ENCODE peak calls at places on chromosome 19, in six cellular contexts. Q is fibroblast of lung; I is heart right ventricle; P is AG04450; L is mesenchymal stem cell; T is CD4-positive, alpha-beta memory T cell. M is an unnamed sample.
A peak's percentile ranks its signal among the peaks of the same experiment; 100 is the strongest.

GRCh38 chr19:34994643-34995471 is 5.3 kb upstream of the GRAMD1A start:
- DNase-seq in Q (no peak), I (peak; percentile 56), P (no peak), L (no peak), T (no peak), M (peak; percentile 50)

GRCh38 chr19:32287811-32288227 is 57.6 kb upstream of the ZNF507 start:
- DNase-seq in Q (peak; percentile 8), I (peak; percentile 58), P (peak; percentile 10), L (peak; percentile 53), T (no peak), M (peak; percentile 45)

GRCh38 chr19:18921593-18921992 is 2.1 kb downstream of the DDX49 start:
- DNase-seq in Q (no peak), I (no peak), P (no peak), L (no peak), T (no peak), M (no peak)

GRCh38 chr19:58473775-58474174 is 2.4 kb upstream of the ZNF446 start:
- DNase-seq in Q (no peak), I (no peak), P (no peak), L (no peak), T (no peak), M (no peak)

GRCh38 chr19:13427273-13428051 is 78.8 kb downstream of the CACNA1A start:
- DNase-seq in Q (no peak), I (no peak), P (no peak), L (no peak), T (no peak), M (no peak)

GRCh38 chr19:32208060-32208459 is 137.3 kb upstream of the ZNF507 start:
- DNase-seq in Q (no peak), I (no peak), P (no peak), L (no peak), T (no peak), M (no peak)

GRCh38 chr19:16327501-16327900 is 2.9 kb downstream of the KLF2 start:
- DNase-seq in Q (no peak), I (no peak), P (no peak), L (no peak), T (no peak), M (no peak)

GRCh38 chr19:14440049-14440448 is 6.9 kb downstream of the PKN1 start:
- DNase-seq in Q (no peak), I (peak; percentile 72), P (no peak), L (no peak), T (peak; percentile 77), M (no peak)

GRCh38 chr19:4094761-4095487 is 28.2 kb upstream of the ZBTB7A start:
- DNase-seq in Q (no peak), I (no peak), P (no peak), L (no peak), T (no peak), M (no peak)

GRCh38 chr19:13120817-13121216 is 2.8 kb downstream of the NACC1 start:
- DNase-seq in Q (peak; percentile 75), I (no peak), P (no peak), L (peak; percentile 46), T (no peak), M (no peak)

GRCh38 chr19:1232652-1233360 is 5.0 kb downstream of the CBARP start:
- DNase-seq in Q (peak; percentile 64), I (no peak), P (no peak), L (peak; percentile 78), T (no peak), M (no peak)

GRCh38 chr19:29040951-29041350 is 172.0 kb downstream of the UQCRFS1 start:
- DNase-seq in Q (no peak), I (no peak), P (no peak), L (no peak), T (no peak), M (no peak)
- H3K27me3 ChIP-seq in Q (no peaks in the 10 kb centered on the region), I (peaks cover 13% of the 10 kb centered on the region), P (no peaks in the 10 kb centered on the region), L (no peaks in the 10 kb centered on the region), T (no peaks in the 10 kb centered on the region), M (no peaks in the 10 kb centered on the region)

GRCh38 chr19:42024622-42025111 is 30.6 kb upstream of the ATP1A3 start:
- DNase-seq in Q (peak; percentile 55), I (peak; percentile 76), P (peak; percentile 24), L (peak; percentile 53), T (no peak), M (no peak)
- H3K27me3 ChIP-seq in Q (peaks cover 2% of the 10 kb centered on the region), I (no peaks in the 10 kb centered on the region), P (peaks cover 4% of the 10 kb centered on the region), L (peaks cover 42% of the 10 kb centered on the region), T (no peaks in the 10 kb centered on the region), M (no peaks in the 10 kb centered on the region)

DNA sequence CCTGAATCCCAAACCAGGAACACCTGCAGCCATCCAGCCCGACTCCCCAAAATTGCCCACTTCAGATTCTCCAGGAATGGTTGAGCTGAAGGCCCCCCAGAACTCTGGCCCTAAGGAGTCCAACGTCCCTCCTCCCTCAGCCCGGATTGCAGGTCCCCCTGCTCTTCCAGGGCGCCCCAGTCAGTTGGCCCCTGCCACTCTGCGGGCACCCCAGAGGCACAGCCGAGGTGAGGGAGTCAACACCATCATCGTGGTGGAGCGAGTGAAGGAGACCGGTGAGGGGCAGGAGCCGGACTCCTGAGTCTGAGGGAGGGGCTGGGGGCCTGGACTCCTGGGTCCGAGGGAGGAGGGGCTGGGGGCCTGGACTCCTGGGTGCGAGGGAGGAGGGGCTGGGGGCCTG is 2.2 kb downstream of the GFY start:
- DNase-seq in Q (no peak), I (no peak), P (no peak), L (no peak), T (no peak), M (no peak)
- H3K27me3 ChIP-seq in Q (peaks cover 81% of the 10 kb centered on the region), I (peaks cover 100% of the 10 kb centered on the region), P (peaks cover 93% of the 10 kb centered on the region), L (peaks cover 96% of the 10 kb centered on the region), T (peaks cover 70% of the 10 kb centered on the region), M (peaks cover 91% of the 10 kb centered on the region)

DNA sequence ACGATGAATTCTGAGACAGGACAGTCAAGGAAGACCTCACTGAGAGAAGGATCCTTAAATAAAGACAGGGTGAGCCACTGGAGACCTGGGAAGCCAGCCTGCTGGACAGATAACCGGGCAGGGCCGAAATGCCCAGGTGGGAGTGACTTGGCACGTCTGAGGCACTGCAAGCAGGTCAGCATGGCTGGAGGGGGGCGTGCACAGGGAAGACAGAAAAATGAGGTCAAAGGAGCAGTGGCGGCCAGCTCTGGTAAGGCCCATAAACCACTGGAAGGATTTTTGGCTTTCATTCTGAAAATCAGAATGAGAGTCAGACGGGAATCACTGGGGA is 5.8 kb upstream of the ATP1A3 start:
- DNase-seq in Q (no peak), I (no peak), P (no peak), L (no peak), T (no peak), M (no peak)
- H3K27me3 ChIP-seq in Q (peaks cover 32% of the 10 kb centered on the region), I (peaks cover 68% of the 10 kb centered on the region), P (peaks cover 59% of the 10 kb centered on the region), L (peaks cover 91% of the 10 kb centered on the region), T (peaks cover 30% of the 10 kb centered on the region), M (peaks cover 66% of the 10 kb centered on the region)

M was measured in SJSA1.